ENCODE peak calls at places on chromosomes 12 and 14, in nine cellular contexts. One of them, this sample, is unnamed.

GRCh38 chr12:114313910-114314309 is 92.0 kb downstream of the TBX5 start:
- DNase-seq in IMR-90: no peak
- DNase-seq in right atrium auricular region: no peak
- DNase-seq in A549: no peak
- DNase-seq in stomach: no peak
- DNase-seq in K562: no peak
- DNase-seq in lower leg skin: no peak
- DNase-seq in adrenal gland: no peak
- DNase-seq in tibial nerve: no peak
- DNase-seq in this sample: no peak

GRCh38 chr14:72651081-72651480 is 242.8 kb downstream of the DPF3 start:
- DNase-seq in IMR-90: peak; percentile 55
- DNase-seq in right atrium auricular region: no peak
- DNase-seq in A549: no peak
- DNase-seq in stomach: no peak
- DNase-seq in K562: no peak
- DNase-seq in lower leg skin: no peak
- DNase-seq in adrenal gland: peak; percentile 22
- DNase-seq in tibial nerve: no peak
- DNase-seq in this sample: peak; percentile 52

GRCh38 chr12:72889791-72890190 is 617.6 kb downstream of the TRHDE start:
- DNase-seq in IMR-90: no peak
- DNase-seq in right atrium auricular region: no peak
- DNase-seq in A549: no peak
- DNase-seq in stomach: no peak
- DNase-seq in K562: no peak
- DNase-seq in lower leg skin: no peak
- DNase-seq in adrenal gland: no peak
- DNase-seq in tibial nerve: no peak
- DNase-seq in this sample: no peak

GRCh38 chr12:71721781-71722511 is 32.7 kb upstream of the RAB21 start:
- DNase-seq in IMR-90: no peak
- DNase-seq in right atrium auricular region: no peak
- DNase-seq in A549: no peak
- DNase-seq in stomach: peak; percentile 73
- DNase-seq in K562: peak; percentile 58
- DNase-seq in lower leg skin: peak; percentile 51
- DNase-seq in adrenal gland: no peak
- DNase-seq in tibial nerve: no peak
- DNase-seq in this sample: no peak

GRCh38 chr14:105939810-105940508 is 413.6 kb downstream of the TMEM121 start:
- DNase-seq in IMR-90: no peak
- DNase-seq in right atrium auricular region: peak; percentile 57
- DNase-seq in A549: no peak
- DNase-seq in stomach: peak; percentile 22
- DNase-seq in K562: no peak
- DNase-seq in lower leg skin: no peak
- DNase-seq in adrenal gland: no peak
- DNase-seq in tibial nerve: no peak
- DNase-seq in this sample: peak; percentile 85

GRCh38 chr14:26863736-26864135 is 265.9 kb upstream of the NOVA1 start:
- DNase-seq in IMR-90: no peak
- DNase-seq in right atrium auricular region: no peak
- DNase-seq in A549: no peak
- DNase-seq in stomach: no peak
- DNase-seq in K562: no peak
- DNase-seq in lower leg skin: no peak
- DNase-seq in adrenal gland: no peak
- DNase-seq in tibial nerve: no peak
- DNase-seq in this sample: no peak

GRCh38 chr12:27549801-27550652 is 26.0 kb downstream of the PPFIBP1 start:
- DNase-seq in IMR-90: peak; percentile 97
- DNase-seq in right atrium auricular region: peak; percentile 96
- DNase-seq in A549: peak; percentile 95
- DNase-seq in stomach: peak; percentile 81
- DNase-seq in K562: peak; percentile 59
- DNase-seq in lower leg skin: peak; percentile 91
- DNase-seq in adrenal gland: peak; percentile 94
- DNase-seq in tibial nerve: peak; percentile 76
- DNase-seq in this sample: no peak

GRCh38 chr12:59780605-59781135 is 184.8 kb downstream of the SLC16A7 start:
- DNase-seq in IMR-90: peak; percentile 47
- DNase-seq in right atrium auricular region: no peak
- DNase-seq in A549: peak; percentile 18
- DNase-seq in stomach: no peak
- DNase-seq in K562: no peak
- DNase-seq in lower leg skin: no peak
- DNase-seq in adrenal gland: no peak
- DNase-seq in tibial nerve: no peak
- DNase-seq in this sample: no peak

GRCh38 chr12:85949253-85949652 is 75.2 kb downstream of the NTS start:
- DNase-seq in IMR-90: no peak
- DNase-seq in right atrium auricular region: no peak
- DNase-seq in A549: no peak
- DNase-seq in stomach: no peak
- DNase-seq in K562: no peak
- DNase-seq in lower leg skin: no peak
- DNase-seq in adrenal gland: no peak
- DNase-seq in tibial nerve: no peak
- DNase-seq in this sample: no peak

GRCh38 chr12:105659355-105660075 is 329.0 kb downstream of the C12orf75 start:
- DNase-seq in IMR-90: no peak
- DNase-seq in right atrium auricular region: no peak
- DNase-seq in A549: no peak
- DNase-seq in stomach: no peak
- DNase-seq in K562: no peak
- DNase-seq in lower leg skin: peak; percentile 37
- DNase-seq in adrenal gland: peak; percentile 26
- DNase-seq in tibial nerve: peak; percentile 44
- DNase-seq in this sample: no peak

GRCh38 chr12:100566887-100567637 is 6.4 kb upstream of the GAS2L3 start:
- DNase-seq in IMR-90: peak; percentile 34
- DNase-seq in right atrium auricular region: no peak
- DNase-seq in A549: no peak
- DNase-seq in stomach: no peak
- DNase-seq in K562: no peak
- DNase-seq in lower leg skin: peak; percentile 41
- DNase-seq in adrenal gland: peak; percentile 56
- DNase-seq in tibial nerve: no peak
- DNase-seq in this sample: no peak

GRCh38 chr14:85142982-85143381 is 387.0 kb upstream of the FLRT2 start:
- DNase-seq in IMR-90: no peak
- DNase-seq in right atrium auricular region: no peak
- DNase-seq in A549: no peak
- DNase-seq in stomach: no peak
- DNase-seq in K562: no peak
- DNase-seq in lower leg skin: no peak
- DNase-seq in adrenal gland: no peak
- DNase-seq in tibial nerve: no peak
- DNase-seq in this sample: no peak

GRCh38 chr12:5000204-5000603 is 43.5 kb upstream of the KCNA5 start:
- DNase-seq in IMR-90: no peak
- DNase-seq in right atrium auricular region: no peak
- DNase-seq in A549: peak; percentile 19
- DNase-seq in stomach: no peak
- DNase-seq in K562: no peak
- DNase-seq in lower leg skin: no peak
- DNase-seq in adrenal gland: no peak
- DNase-seq in tibial nerve: no peak
- DNase-seq in this sample: no peak
- TF ChIP-seq CTCF in IMR-90: no peak
- TF ChIP-seq CTCF in right atrium auricular region: no peak
- TF ChIP-seq CTCF in A549: no peak
- TF ChIP-seq CTCF in stomach: no peak
- TF ChIP-seq CTCF in K562: no peak
- TF ChIP-seq CTCF in lower leg skin: no peak
- TF ChIP-seq CTCF in adrenal gland: no peak
- TF ChIP-seq CTCF in tibial nerve: no peak
- TF ChIP-seq CTCF in this sample: no peak

GRCh38 chr12:64747681-64748080 is 11.5 kb downstream of the GNS start:
- DNase-seq in IMR-90: no peak
- DNase-seq in right atrium auricular region: no peak
- DNase-seq in A549: no peak
- DNase-seq in stomach: no peak
- DNase-seq in K562: no peak
- DNase-seq in lower leg skin: no peak
- DNase-seq in adrenal gland: no peak
- DNase-seq in tibial nerve: no peak
- DNase-seq in this sample: no peak

GRCh38 chr12:64752833-64753238 is 6.4 kb downstream of the GNS start:
- DNase-seq in IMR-90: no peak
- DNase-seq in right atrium auricular region: no peak
- DNase-seq in A549: no peak
- DNase-seq in stomach: no peak
- DNase-seq in K562: no peak
- DNase-seq in lower leg skin: no peak
- DNase-seq in adrenal gland: no peak
- DNase-seq in tibial nerve: no peak
- DNase-seq in this sample: no peak

GRCh38 chr12:64746663-64747062 is 12.5 kb downstream of the GNS start:
- DNase-seq in IMR-90: peak; percentile 52
- DNase-seq in right atrium auricular region: no peak
- DNase-seq in A549: no peak
- DNase-seq in stomach: no peak
- DNase-seq in K562: no peak
- DNase-seq in lower leg skin: no peak
- DNase-seq in adrenal gland: no peak
- DNase-seq in tibial nerve: no peak
- DNase-seq in this sample: no peak

GRCh38 chr12:64753427-64753826 is 5.8 kb downstream of the GNS start:
- DNase-seq in IMR-90: no peak
- DNase-seq in right atrium auricular region: no peak
- DNase-seq in A549: no peak
- DNase-seq in stomach: no peak
- DNase-seq in K562: no peak
- DNase-seq in lower leg skin: no peak
- DNase-seq in adrenal gland: no peak
- DNase-seq in tibial nerve: no peak
- DNase-seq in this sample: no peak

DNA sequence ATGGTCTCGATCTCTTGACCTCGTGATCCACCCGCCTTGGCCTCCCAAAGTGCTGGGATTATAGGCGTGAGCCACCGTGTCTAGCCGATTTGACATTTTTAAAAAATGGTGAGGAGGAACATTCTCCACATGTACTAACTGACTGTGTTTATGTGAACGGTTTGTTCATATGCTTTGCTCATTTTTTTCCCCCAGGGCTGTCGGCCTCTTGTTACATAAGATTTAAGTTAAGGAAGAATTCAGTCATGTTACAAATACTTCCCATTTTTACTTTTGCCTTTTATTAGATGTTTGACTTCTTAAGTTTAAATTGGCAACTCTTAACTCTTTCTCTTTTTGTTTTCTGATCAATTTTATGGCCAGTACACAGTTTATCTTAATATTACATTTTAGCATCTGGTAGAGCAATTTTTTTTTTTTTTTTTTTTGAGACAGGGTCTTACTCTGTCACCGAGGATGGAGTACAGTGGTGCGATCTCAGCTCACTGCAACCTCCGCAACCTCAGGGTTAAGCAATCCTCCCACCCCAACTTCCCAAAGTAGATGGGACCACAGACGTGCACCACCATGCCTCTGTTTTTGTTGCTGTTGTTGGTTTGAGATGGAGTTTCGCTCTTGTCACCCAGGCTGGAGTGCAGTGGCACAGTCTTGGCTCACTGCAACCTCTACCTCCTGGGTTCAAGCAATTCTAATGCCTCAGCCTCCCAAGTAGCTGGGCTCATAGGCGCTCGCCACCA is 9.6 kb downstream of the GNS start:
- DNase-seq in IMR-90: no peak
- DNase-seq in right atrium auricular region: no peak
- DNase-seq in A549: no peak
- DNase-seq in stomach: no peak
- DNase-seq in K562: no peak
- DNase-seq in lower leg skin: no peak
- DNase-seq in adrenal gland: no peak
- DNase-seq in tibial nerve: no peak
- DNase-seq in this sample: no peak
- H3K4me3 ChIP-seq in IMR-90: no peak overlapping the region
- H3K4me3 ChIP-seq in right atrium auricular region: no peak overlapping the region
- H3K4me3 ChIP-seq in A549: no peak overlapping the region
- H3K4me3 ChIP-seq in stomach: no peak overlapping the region
- H3K4me3 ChIP-seq in K562: no peak overlapping the region
- H3K4me3 ChIP-seq in lower leg skin: no peak overlapping the region
- H3K4me3 ChIP-seq in adrenal gland: no peak overlapping the region
- H3K4me3 ChIP-seq in tibial nerve: no peak overlapping the region
- H3K4me3 ChIP-seq in this sample: no peak overlapping the region

GRCh38 chr12:25152055-25152454 is 42.9 kb downstream of the DNAI7 start:
- DNase-seq in IMR-90: no peak
- DNase-seq in right atrium auricular region: no peak
- DNase-seq in A549: no peak
- DNase-seq in stomach: no peak
- DNase-seq in K562: no peak
- DNase-seq in lower leg skin: no peak
- DNase-seq in adrenal gland: no peak
- DNase-seq in tibial nerve: no peak
- DNase-seq in this sample: no peak

GRCh38 chr12:25151476-25151875 is 43.5 kb downstream of the DNAI7 start:
- DNase-seq in IMR-90: peak; percentile 100
- DNase-seq in right atrium auricular region: peak; percentile 68
- DNase-seq in A549: peak; percentile 80
- DNase-seq in stomach: peak; percentile 32
- DNase-seq in K562: no peak
- DNase-seq in lower leg skin: peak; percentile 29
- DNase-seq in adrenal gland: peak; percentile 56
- DNase-seq in tibial nerve: no peak
- DNase-seq in this sample: no peak

DNA sequence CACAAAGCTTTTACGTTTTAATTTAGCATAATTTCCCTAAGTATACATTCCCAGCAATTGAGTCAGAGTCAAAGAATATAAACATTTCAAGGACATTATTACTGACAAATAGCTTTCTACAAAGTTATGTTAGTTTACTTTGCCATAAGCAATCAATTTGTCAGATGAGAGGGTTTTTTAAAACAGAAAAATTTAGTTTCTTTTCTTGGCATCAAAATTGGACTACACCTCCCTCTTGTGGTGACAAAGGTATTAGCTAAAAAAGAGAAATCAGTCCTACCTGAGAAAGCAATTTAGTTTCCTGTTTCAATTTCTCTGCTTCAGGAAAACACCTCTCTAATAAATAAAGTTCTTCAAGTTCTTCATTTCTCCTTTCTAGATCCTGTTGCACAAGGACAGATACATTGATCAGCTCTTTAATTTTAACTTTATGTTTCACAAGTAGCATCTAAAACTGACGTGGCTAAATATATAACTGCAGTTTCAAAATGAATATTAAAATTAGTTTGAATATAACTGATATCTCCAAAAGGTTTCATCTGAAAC is 39.9 kb downstream of the DNAI7 start:
- DNase-seq in IMR-90: peak; percentile 87
- DNase-seq in right atrium auricular region: no peak
- DNase-seq in A549: peak; percentile 34
- DNase-seq in stomach: no peak
- DNase-seq in K562: peak; percentile 22
- DNase-seq in lower leg skin: no peak
- DNase-seq in adrenal gland: no peak
- DNase-seq in tibial nerve: no peak
- DNase-seq in this sample: no peak
- TF ChIP-seq CTCF in IMR-90: peak; percentile 65
- TF ChIP-seq CTCF in right atrium auricular region: peak; percentile 69
- TF ChIP-seq CTCF in A549: peak; percentile 59
- TF ChIP-seq CTCF in stomach: peak; percentile 58
- TF ChIP-seq CTCF in K562: peak; percentile 66
- TF ChIP-seq CTCF in lower leg skin: no peak
- TF ChIP-seq CTCF in adrenal gland: peak; percentile 48
- TF ChIP-seq CTCF in tibial nerve: peak; percentile 32
- TF ChIP-seq CTCF in this sample: peak; percentile 36

GRCh38 chr14:89288114-89288513 is 128.9 kb downstream of the FOXN3 start:
- DNase-seq in IMR-90: no peak
- DNase-seq in right atrium auricular region: no peak
- DNase-seq in A549: no peak
- DNase-seq in stomach: no peak
- DNase-seq in K562: no peak
- DNase-seq in lower leg skin: no peak
- DNase-seq in adrenal gland: no peak
- DNase-seq in tibial nerve: no peak
- DNase-seq in this sample: no peak
- H3K4me3 ChIP-seq in IMR-90: no peak overlapping the region
- H3K4me3 ChIP-seq in right atrium auricular region: no peak overlapping the region
- H3K4me3 ChIP-seq in A549: no peak overlapping the region
- H3K4me3 ChIP-seq in stomach: no peak overlapping the region
- H3K4me3 ChIP-seq in K562: no peak overlapping the region
- H3K4me3 ChIP-seq in lower leg skin: no peak overlapping the region
- H3K4me3 ChIP-seq in adrenal gland: no peak overlapping the region
- H3K4me3 ChIP-seq in tibial nerve: no peak overlapping the region
- H3K4me3 ChIP-seq in this sample: no peak overlapping the region